ENCODE peak calls at places on chromosomes 6 and 20, in nine cellular contexts. K is heart right ventricle; X is foreskin keratinocyte; L is breast epithelium; N is dorsolateral prefrontal cortex; V is upper lobe of left lung; D is caudate nucleus; F is naive thymus-derived CD4-positive, alpha-beta T cell; G is cardiac muscle cell. A is an unnamed sample.

GRCh38 chr6:14550410-14550809 is 432.8 kb downstream of the CD83 start:
- DNase-seq in V (no peak), N (no peak), K (no peak), D (no peak), L (no peak), X (no peak), G (no peak), F (no peak), A (peak)

GRCh38 chr6:20876016-20876415 is 341.8 kb downstream of the CDKAL1 start:
- DNase-seq in L (no peak), G (peak), F (no peak), K (no peak), X (no peak), N (no peak), D (no peak), V (no peak), A (no peak)

GRCh38 chr6:5446362-5447075 is 185.2 kb downstream of the FARS2 start:
- DNase-seq in K (no peak), G (no peak), N (peak), V (no peak), L (no peak), F (no peak), D (no peak), X (no peak), A (no peak)

GRCh38 chr20:37859406-37860171 is 43.3 kb upstream of the VSTM2L start:
- DNase-seq in G (no peak), D (no peak), X (no peak), L (no peak), F (no peak), K (no peak), V (no peak), N (no peak), A (no peak)

GRCh38 chr6:56403663-56404200 is 156.4 kb upstream of the COL21A1 start:
- DNase-seq in F (no peak), G (peak), N (no peak), K (no peak), X (no peak), V (no peak), D (no peak), L (no peak), A (no peak)

GRCh38 chr6:134176283-134176975 is 124.0 kb upstream of the SLC2A12 start:
- DNase-seq in G (peak), D (peak), K (peak), F (no peak), V (peak), X (no peak), N (peak), L (peak), A (peak)

GRCh38 chr6:167957626-167958025 is 39.8 kb upstream of the KIF25 start:
- DNase-seq in D (no peak), K (no peak), G (no peak), F (no peak), X (no peak), L (no peak), V (no peak), N (no peak), A (no peak)

GRCh38 chr6:44230034-44230675 is 6.8 kb downstream of the SLC29A1 start:
- DNase-seq in D (no peak), G (no peak), L (no peak), X (no peak), F (no peak), N (no peak), V (no peak), K (no peak), A (no peak)

GRCh38 chr6:29557320-29557719 is 2.2 kb downstream of the UBD start:
- DNase-seq in D (no peak), F (no peak), L (no peak), N (no peak), K (no peak), V (no peak), G (no peak), X (no peak), A (no peak)

GRCh38 chr6:4518506-4518905 is 257.7 kb upstream of the CDYL start:
- DNase-seq in X (peak), G (peak), F (no peak), L (no peak), D (no peak), K (no peak), V (no peak), N (no peak), A (no peak)

GRCh38 chr6:36977470-36977941 is 8.5 kb downstream of the MTCH1 start:
- DNase-seq in G (no peak), F (no peak), L (no peak), N (no peak), D (no peak), V (no peak), K (no peak), X (no peak), A (no peak)

GRCh38 chr6:159062965-159063364 is 18.2 kb upstream of the TAGAP start:
- DNase-seq in K (no peak), V (no peak), N (no peak), F (no peak), G (no peak), L (no peak), D (no peak), X (no peak), A (no peak)
- H3K27ac ChIP-seq in K (no peak), V (peak), N (no peak), F (peak), G (no peak), L (no peak), D (no peak), X (no peak), A (peak)

GRCh38 chr20:41143354-41143753 is 6.0 kb downstream of the PLCG1 start:
- DNase-seq in D (no peak), K (no peak), F (no peak), X (no peak), G (no peak), N (no peak), L (no peak), V (peak), A (no peak)

GRCh38 chr20:41145317-41145716 is 8.0 kb downstream of the PLCG1 start:
- DNase-seq in D (no peak), V (no peak), F (no peak), L (no peak), N (no peak), X (no peak), K (no peak), G (no peak), A (no peak)

GRCh38 chr20:41141153-41141815 is 3.9 kb downstream of the PLCG1 start:
- DNase-seq in K (peak), X (no peak), F (peak), L (no peak), D (no peak), N (no peak), G (peak), V (peak), A (no peak)

GRCh38 chr20:41142241-41142640 is 4.9 kb downstream of the PLCG1 start:
- DNase-seq in X (no peak), N (no peak), D (no peak), F (peak), K (no peak), L (no peak), G (no peak), V (no peak), A (no peak)

DNA sequence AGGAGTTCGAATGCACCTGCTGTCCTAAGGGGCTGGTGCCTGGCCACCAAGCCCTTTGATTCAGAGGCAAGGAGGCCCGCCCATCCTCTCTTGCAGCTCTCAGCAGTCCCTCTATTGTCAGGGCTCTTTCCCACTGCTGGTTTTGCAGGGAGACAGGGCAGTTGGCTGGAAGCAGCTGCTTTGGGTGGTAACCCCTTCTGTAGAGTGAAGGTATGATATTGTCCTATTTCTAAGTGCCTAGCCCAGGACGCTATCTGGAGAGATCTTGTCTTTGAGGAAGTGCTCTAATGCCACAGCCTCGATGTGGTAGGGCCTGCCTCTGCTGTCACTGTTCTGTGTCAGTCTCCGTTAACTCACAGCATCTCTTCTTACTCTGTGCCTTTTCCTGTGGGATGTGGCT is 5.6 kb downstream of the PLCG1 start:
- DNase-seq in D (no peak), G (no peak), V (peak), K (no peak), X (no peak), F (peak), L (no peak), N (no peak), A (no peak)
- H3K27ac ChIP-seq in D (no peak), G (peak), V (peak), K (peak), X (no peak), F (peak), L (peak), N (peak), A (no peak)

GRCh38 chr6:169225887-169226286 is 27.8 kb downstream of the THBS2 start:
- DNase-seq in F (no peak), D (no peak), N (no peak), V (no peak), G (no peak), L (no peak), X (no peak), K (no peak), A (no peak)

GRCh38 chr6:169223006-169223405 is 30.6 kb downstream of the THBS2 start:
- DNase-seq in V (no peak), N (no peak), D (no peak), X (no peak), F (no peak), G (no peak), K (no peak), L (no peak), A (peak)

GRCh38 chr6:169224716-169225115 is 28.9 kb downstream of the THBS2 start:
- DNase-seq in D (no peak), K (no peak), X (no peak), V (no peak), G (no peak), N (no peak), L (no peak), F (no peak), A (no peak)

GRCh38 chr6:169225131-169225576 is 28.5 kb downstream of the THBS2 start:
- DNase-seq in G (no peak), V (no peak), L (no peak), F (no peak), N (no peak), D (no peak), X (no peak), K (no peak), A (no peak)

DNA sequence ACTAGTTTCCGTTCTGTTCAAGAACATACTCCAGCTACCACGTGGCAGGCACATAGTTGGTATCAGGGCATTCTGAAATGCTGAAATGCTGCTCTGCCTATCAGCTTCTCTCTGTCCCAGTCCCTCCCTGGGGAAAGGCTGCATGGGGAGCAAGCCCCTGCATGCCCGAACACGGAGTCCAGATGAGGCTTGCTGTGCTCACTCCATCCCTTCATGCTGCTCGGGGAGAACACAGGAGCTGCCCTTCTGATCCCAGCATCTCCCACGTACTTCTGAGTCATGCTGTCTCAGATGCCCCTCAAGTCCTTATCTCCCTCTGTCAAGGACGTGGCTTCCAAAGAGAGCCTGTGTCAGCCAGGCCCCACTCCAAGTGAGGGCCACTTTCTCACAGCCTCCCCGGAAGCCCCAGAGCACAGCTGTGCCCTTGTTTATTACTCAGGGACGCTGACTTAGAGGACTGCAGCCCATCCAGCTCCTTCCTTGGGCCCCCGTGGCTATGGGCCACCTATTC is 29.4 kb downstream of the THBS2 start:
- DNase-seq in F (no peak), V (no peak), K (no peak), X (peak), D (no peak), L (no peak), N (no peak), G (peak), A (peak)
- H3K27ac ChIP-seq in F (no peak), V (no peak), K (peak), X (peak), D (peak), L (peak), N (peak), G (no peak), A (no peak)

DNA sequence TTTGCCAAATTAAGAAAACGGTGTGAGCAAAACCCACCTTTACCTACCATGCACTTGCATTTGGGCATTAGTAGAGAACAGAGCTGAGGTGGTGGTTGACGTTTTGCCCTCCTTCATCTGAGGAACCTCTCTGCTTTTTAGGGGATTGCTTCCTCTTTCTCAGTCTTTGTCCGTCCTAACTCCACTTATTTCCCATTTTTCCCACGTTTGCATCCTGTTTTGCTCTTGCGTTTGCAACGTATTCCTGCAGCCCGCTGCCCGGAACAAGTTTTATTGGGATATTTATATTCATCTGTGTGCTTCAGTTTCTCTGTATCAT is 374 bp upstream of the SERINC1 start:
- DNase-seq in D (no peak), F (no peak), G (no peak), N (no peak), X (no peak), K (no peak), V (no peak), L (no peak), A (no peak)
- H3K27ac ChIP-seq in D (peak), F (peak), G (peak), N (peak), X (peak), K (peak), V (peak), L (peak), A (peak)

DNA sequence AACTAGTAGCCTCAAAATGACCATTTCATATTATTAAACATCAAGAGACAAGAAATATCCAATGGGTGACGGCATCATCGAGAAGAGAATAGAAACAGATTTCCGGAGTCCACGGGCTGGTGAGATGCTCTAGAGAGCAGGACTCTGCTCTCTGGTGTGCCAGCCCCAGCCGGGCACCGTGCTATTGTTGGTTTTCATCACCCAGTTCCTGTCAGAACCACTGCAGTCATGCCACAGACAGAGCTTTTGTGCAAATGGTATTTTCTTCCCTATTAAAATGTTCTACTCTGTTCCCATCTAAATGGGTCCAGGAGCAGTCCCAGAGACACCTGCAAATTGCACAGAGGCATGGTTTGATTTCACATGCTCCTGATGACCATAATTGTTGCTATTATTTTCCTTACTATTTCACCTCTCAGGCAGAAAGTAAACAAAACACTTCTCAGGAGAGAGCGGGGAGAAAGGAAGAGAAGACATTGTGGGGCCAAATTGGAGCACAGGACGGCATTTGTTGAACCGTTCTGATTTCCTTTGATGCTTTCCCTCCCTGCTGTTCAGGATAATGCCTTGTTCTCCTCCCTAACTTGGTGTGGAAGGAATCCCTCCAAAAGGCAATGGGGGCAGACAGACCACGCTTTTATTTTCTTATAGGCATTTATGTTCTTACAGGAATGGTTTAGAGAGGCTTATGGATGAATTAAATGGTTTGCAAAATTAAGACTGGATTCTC is 11.4 kb upstream of the RAMACL start:
- DNase-seq in D (no peak), N (peak), K (no peak), F (no peak), V (no peak), L (no peak), G (no peak), X (no peak), A (no peak)
- H3K27ac ChIP-seq in D (peak), N (peak), K (peak), F (no peak), V (peak), L (peak), G (no peak), X (no peak), A (peak)

A was measured in colonic mucosa.